ENCODE peak calls at places on chromosomes 12 and 14, in seven cellular contexts. K, Z, Y, E, H, M and D are unnamed samples. For H3K27me3, the result is how much of the 10 kb centered on the place peaks cover.

GRCh38 chr12:66297080-66297479 is 5.2 kb upstream of the HELB start:
- DNase-seq in Y (no peak), E (no peak), Z (no peak), H (no peak), M (no peak), K (no peak), D (no peak)

GRCh38 chr14:64556526-64556925 is 6.8 kb downstream of the PPP1R36 start:
- DNase-seq in M (no peak), E (no peak), K (no peak), Z (no peak), H (peak), Y (no peak), D (peak)

GRCh38 chr14:92728781-92729364 is 19.6 kb downstream of the LGMN start:
- DNase-seq in M (no peak), K (no peak), Y (no peak), E (no peak), H (peak), Z (no peak), D (no peak)

GRCh38 chr12:56488041-56488955 is at the start of gene GLS2:
- DNase-seq in Y (peak), K (peak), H (peak), Z (peak), M (peak), E (peak), D (peak)

GRCh38 chr14:94050231-94050880 is 24.2 kb downstream of the OTUB2 start:
- DNase-seq in K (no peak), Y (no peak), M (peak), H (no peak), Z (peak), E (peak), D (no peak)

GRCh38 chr12:76014007-76014406 is 17.6 kb downstream of the PHLDA1 start:
- DNase-seq in H (no peak), Y (no peak), K (no peak), E (no peak), Z (no peak), M (no peak), D (no peak)

GRCh38 chr12:2248901-2249381 is 196.2 kb downstream of the CACNA1C start:
- DNase-seq in M (no peak), Y (no peak), Z (no peak), E (peak), K (no peak), H (no peak), D (peak)

GRCh38 chr14:98136019-98136418 is 1136.0 kb downstream of the BCL11B start:
- DNase-seq in K (no peak), Y (no peak), E (no peak), H (no peak), Z (no peak), M (no peak), D (no peak)

GRCh38 chr12:76402259-76402658 is 54.0 kb upstream of the BBS10 start:
- DNase-seq in M (no peak), K (no peak), Z (no peak), E (no peak), H (no peak), Y (no peak), D (no peak)

GRCh38 chr14:32201816-32202467 is at the start of gene RNU6-7:
- DNase-seq in E (peak), H (peak), Z (peak), M (peak), Y (no peak), K (peak), D (no peak)

GRCh38 chr12:128938886-128939285 is 85.6 kb downstream of the GLT1D1 start:
- DNase-seq in K (no peak), H (peak), Y (no peak), E (no peak), Z (no peak), M (no peak), D (no peak)

GRCh38 chr12:62640910-62641448 is 174.4 kb downstream of the MON2 start:
- DNase-seq in E (no peak), Y (no peak), Z (no peak), H (no peak), M (no peak), K (no peak), D (no peak)

GRCh38 chr14:105878554-105878953 is 352.2 kb downstream of the TMEM121 start:
- DNase-seq in E (peak), H (no peak), Y (no peak), M (peak), Z (no peak), K (no peak), D (no peak)

GRCh38 chr12:95633049-95633545 is 81.8 kb upstream of the USP44 start:
- DNase-seq in Y (peak), H (peak), E (no peak), M (no peak), K (no peak), Z (peak), D (peak)

GRCh38 chr14:54048736-54049135 is 92.1 kb upstream of the BMP4 start:
- DNase-seq in K (no peak), Z (no peak), M (no peak), Y (no peak), H (no peak), E (no peak), D (no peak)

GRCh38 chr12:88553941-88554658 is 26.2 kb downstream of the KITLG start:
- DNase-seq in H (peak), M (no peak), Y (peak), K (no peak), Z (no peak), E (no peak), D (no peak)

GRCh38 chr14:70644016-70644415 is 2.3 kb downstream of the TTC9 start:
- DNase-seq in K (no peak), M (no peak), H (no peak), Z (no peak), Y (no peak), E (no peak), D (no peak)

GRCh38 chr14:25537846-25538455 is 488.0 kb upstream of the STXBP6 start:
- DNase-seq in H (no peak), E (no peak), Z (no peak), M (no peak), Y (no peak), K (no peak), D (peak)

GRCh38 chr12:5248230-5248629 is 183.7 kb upstream of the NTF3 start:
- DNase-seq in E (no peak), M (no peak), Z (no peak), Y (no peak), H (no peak), K (no peak), D (no peak)

GRCh38 chr14:99754141-99755067 is 38.8 kb upstream of the EML1 start:
- DNase-seq in M (peak), H (peak), K (no peak), Z (no peak), E (peak), Y (peak), D (peak)

GRCh38 chr14:97306785-97307246 is 509.6 kb downstream of the VRK1 start:
- DNase-seq in K (no peak), E (no peak), H (no peak), M (no peak), Y (no peak), Z (no peak), D (no peak)

GRCh38 chr14:51395361-51395849 is 155.4 kb downstream of the TMX1 start:
- DNase-seq in K (no peak), Z (peak), Y (no peak), M (peak), E (peak), H (peak), D (peak)

GRCh38 chr12:2458113-2458414 is 336.7 kb upstream of the FKBP4 start:
- DNase-seq in Z (no peak), H (no peak), K (no peak), M (no peak), Y (no peak), E (no peak), D (no peak)

GRCh38 chr12:115421796-115422709 is 738.1 kb upstream of the TBX3 start:
- DNase-seq in H (no peak), E (no peak), M (no peak), Z (no peak), K (no peak), Y (no peak), D (no peak)

GRCh38 chr14:20934148-20934762 is 21.0 kb upstream of the RNASE2 start:
- DNase-seq in K (no peak), M (no peak), H (no peak), Z (peak), E (peak), Y (no peak), D (peak)

GRCh38 chr12:24424376-24424775 is 474.9 kb upstream of the SOX5 start:
- DNase-seq in H (no peak), Y (no peak), M (no peak), K (no peak), E (no peak), Z (no peak), D (no peak)

GRCh38 chr12:75633789-75634188 is 122.4 kb upstream of the KRR1 start:
- DNase-seq in H (no peak), Z (no peak), K (no peak), E (no peak), Y (no peak), M (no peak), D (no peak)

GRCh38 chr12:60205500-60205899 is 609.7 kb downstream of the SLC16A7 start:
- DNase-seq in Y (no peak), H (peak), M (no peak), E (no peak), Z (no peak), K (no peak), D (peak)

GRCh38 chr12:85363382-85364190 is 83.6 kb downstream of the ALX1 start:
- DNase-seq in M (no peak), Y (no peak), Z (no peak), E (no peak), K (no peak), H (no peak), D (no peak)

GRCh38 chr14:24463017-24463805 is 20.6 kb upstream of the SDR39U1 start:
- DNase-seq in K (no peak), Z (no peak), H (no peak), Y (no peak), E (no peak), M (no peak), D (no peak)

GRCh38 chr14:99603471-99603933 is 505 bp downstream of the CCDC85C start:
- DNase-seq in H (peak), K (peak), Y (no peak), E (no peak), M (no peak), Z (peak), D (peak)

GRCh38 chr14:74574706-74575105 is 37.3 kb downstream of the LTBP2 start:
- DNase-seq in H (peak), Z (no peak), K (no peak), E (no peak), M (peak), Y (no peak), D (no peak)

GRCh38 chr12:106903241-106903950 is 52.3 kb upstream of the TMEM263 start:
- DNase-seq in Y (peak), H (peak), Z (peak), M (peak), K (peak), E (peak), D (peak)

GRCh38 chr12:107091381-107091780 is 2.0 kb downstream of the CRY1 start:
- DNase-seq in K (no peak), M (no peak), H (peak), E (no peak), Y (no peak), Z (no peak), D (peak)

GRCh38 chr14:45284802-45285201 is 31.8 kb upstream of the MIS18BP1 start:
- DNase-seq in E (no peak), Z (no peak), K (no peak), M (no peak), H (no peak), Y (no peak), D (no peak)

GRCh38 chr14:63991833-63992232 is 139.0 kb downstream of the SYNE2 start:
- DNase-seq in H (no peak), Z (no peak), M (no peak), E (no peak), K (no peak), Y (no peak), D (no peak)

GRCh38 chr12:127294651-127295205 is 972.2 kb upstream of the TMEM132C start:
- DNase-seq in K (no peak), H (no peak), E (no peak), Y (no peak), M (no peak), Z (no peak), D (no peak)

GRCh38 chr12:53950789-53951576 is 3.7 kb upstream of the HOXC12 start:
- DNase-seq in K (no peak), H (no peak), M (no peak), Y (no peak), E (no peak), Z (no peak), D (no peak)

GRCh38 chr12:53952871-53953734 is 1.6 kb upstream of the HOXC12 start:
- DNase-seq in K (no peak), Y (no peak), H (no peak), E (no peak), M (no peak), Z (no peak), D (no peak)

GRCh38 chr12:53950441-53950781 is 4.3 kb upstream of the HOXC12 start:
- DNase-seq in K (no peak), Y (no peak), M (no peak), H (no peak), Z (no peak), E (no peak), D (no peak)

GRCh38 chr12:53952335-53952694 is 2.4 kb upstream of the HOXC12 start:
- DNase-seq in M (no peak), Y (no peak), Z (no peak), H (no peak), K (no peak), E (no peak), D (peak)

GRCh38 chr12:53951577-53952334 is 2.9 kb upstream of the HOXC12 start:
- DNase-seq in Y (no peak), H (no peak), Z (no peak), E (no peak), M (no peak), K (no peak), D (no peak)
- H3K27me3 ChIP-seq in Y (under half), H (under half), Z (under half), E (half or more), M (half or more), K (half or more), D (under half)

GRCh38 chr12:3655331-3655900 is 97.5 kb downstream of the CRACR2A start:
- DNase-seq in E (no peak), M (no peak), Y (no peak), K (no peak), H (peak), Z (no peak), D (no peak)

GRCh38 chr12:3646561-3647241 is 106.2 kb downstream of the CRACR2A start:
- DNase-seq in E (no peak), M (no peak), Z (no peak), Y (no peak), H (peak), K (no peak), D (no peak)

GRCh38 chr12:3656946-3657622 is 95.8 kb downstream of the CRACR2A start:
- DNase-seq in M (no peak), K (no peak), H (no peak), Y (no peak), E (no peak), Z (no peak), D (no peak)

GRCh38 chr12:3647504-3647903 is 105.4 kb downstream of the CRACR2A start:
- DNase-seq in H (no peak), Z (no peak), Y (no peak), M (no peak), K (no peak), E (no peak), D (no peak)

GRCh38 chr12:3651585-3652424 is 101.1 kb downstream of the CRACR2A start:
- DNase-seq in M (no peak), Z (no peak), Y (no peak), K (no peak), E (no peak), H (no peak), D (no peak)
- H3K27ac ChIP-seq in M (no peak), Z (no peak), Y (no peak), K (no peak), E (no peak), H (no peak), D (no peak)

GRCh38 chr12:10236720-10237119 is 24.0 kb downstream of the GABARAPL1 start:
- DNase-seq in M (no peak), H (no peak), K (no peak), Z (no peak), Y (no peak), E (no peak), D (no peak)
- H3K4me3 ChIP-seq in M (no peak), H (no peak), K (no peak), Z (no peak), Y (no peak), E (no peak), D (no peak)

DNA sequence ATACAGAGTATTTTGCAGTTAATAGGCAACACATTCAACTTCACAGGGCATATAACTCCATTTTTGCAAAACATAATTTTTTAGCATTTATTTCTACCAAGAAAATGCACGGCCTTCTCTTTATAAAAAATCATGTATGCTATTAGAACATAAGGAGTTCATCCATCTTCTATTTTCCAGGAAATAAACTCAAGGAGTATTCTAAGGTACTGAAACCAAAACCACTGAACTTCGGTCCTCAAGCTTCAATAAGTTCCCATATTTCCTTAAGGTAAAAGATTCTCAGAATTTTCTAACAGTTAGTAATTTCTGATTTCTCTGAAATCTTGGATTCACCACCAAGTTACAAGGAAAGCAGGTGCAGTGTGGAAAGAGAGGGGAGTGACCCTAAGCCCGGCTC is 113.3 kb upstream of the DIO2 start:
- DNase-seq in M (no peak), Z (no peak), E (no peak), Y (no peak), H (no peak), K (no peak), D (no peak)
- H3K27me3 ChIP-seq in M (under half), Z (under half), E (under half), Y (under half), H (under half), K (under half), D (under half)

DNA sequence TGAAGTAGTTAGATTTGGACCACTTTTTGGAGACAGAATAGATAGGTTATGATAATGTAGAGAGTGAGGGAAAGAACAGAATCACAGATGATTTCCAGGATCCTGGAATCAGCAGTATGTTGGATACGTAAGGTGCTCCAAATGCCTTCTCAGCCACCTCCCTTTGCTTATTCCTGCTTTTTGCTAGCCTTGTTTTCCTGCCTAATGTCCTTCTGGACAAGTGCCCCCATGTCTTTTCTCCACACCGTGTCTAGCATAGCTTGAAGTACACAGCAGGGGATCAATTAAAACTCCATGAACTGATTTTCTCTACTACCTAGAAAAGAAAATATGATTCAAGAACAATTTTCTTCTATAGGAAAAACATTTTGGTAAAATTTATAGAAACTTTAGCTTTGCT is 144.0 kb downstream of the SYT1 start:
- DNase-seq in Z (no peak), M (no peak), Y (no peak), K (no peak), E (no peak), H (no peak), D (no peak)
- H3K27ac ChIP-seq in Z (no peak), M (no peak), Y (no peak), K (no peak), E (no peak), H (no peak), D (no peak)

GRCh38 chr12:6853626-6854025 is 1.7 kb downstream of the USP5 start:
- DNase-seq in Y (no peak), Z (no peak), E (no peak), K (no peak), H (no peak), M (no peak), D (no peak)
- H3K4me3 ChIP-seq in Y (peak), Z (peak), E (no peak), K (peak), H (peak), M (peak), D (no peak)

GRCh38 chr12:52354197-52354596 is 13.1 kb downstream of the KRT85 start:
- DNase-seq in E (no peak), Y (no peak), K (no peak), M (no peak), H (no peak), Z (no peak), D (no peak)

GRCh38 chr12:52351196-52352059 is 15.9 kb downstream of the KRT85 start:
- DNase-seq in H (no peak), K (peak), Z (no peak), E (peak), Y (no peak), M (no peak), D (no peak)

GRCh38 chr12:52352951-52353350 is 14.3 kb downstream of the KRT85 start:
- DNase-seq in Z (no peak), M (no peak), Y (no peak), E (no peak), K (no peak), H (no peak), D (no peak)

GRCh38 chr12:52355181-52355580 is 12.1 kb downstream of the KRT85 start:
- DNase-seq in Y (no peak), H (no peak), E (no peak), M (no peak), K (no peak), Z (no peak), D (no peak)

GRCh38 chr12:52353766-52354165 is 13.5 kb downstream of the KRT85 start:
- DNase-seq in H (no peak), M (no peak), Z (no peak), Y (no peak), K (no peak), E (no peak), D (no peak)
- H3K27me3 ChIP-seq in H (under half), M (under half), Z (under half), Y (under half), K (under half), E (half or more), D (under half)

DNA sequence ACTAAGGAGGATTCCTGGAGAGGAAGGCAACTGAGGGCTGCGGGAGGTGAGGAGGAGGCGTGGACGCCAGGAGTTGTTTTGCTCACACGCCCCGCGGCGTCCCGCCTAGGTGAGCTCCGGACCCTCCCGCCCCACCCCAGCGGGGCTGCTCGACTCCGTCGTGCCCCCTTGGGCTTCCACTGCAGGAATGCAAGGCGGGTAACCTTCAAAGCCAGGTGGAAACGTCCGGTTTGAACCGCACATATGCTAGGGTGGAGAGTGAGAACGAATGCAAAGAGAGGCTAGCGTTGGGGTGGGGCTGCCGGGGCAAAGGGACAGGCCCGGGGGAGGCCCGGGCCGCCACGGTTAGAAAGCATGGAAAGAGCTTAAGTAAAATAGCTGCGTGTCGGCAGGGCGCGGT is 5.4 kb upstream of the DPPA3 start:
- DNase-seq in Z (no peak), K (no peak), M (no peak), E (no peak), Y (no peak), H (no peak), D (no peak)
- H3K27ac ChIP-seq in Z (no peak), K (no peak), M (no peak), E (no peak), Y (no peak), H (no peak), D (no peak)

GRCh38 chr12:110658242-110658641 is 30.7 kb downstream of the HVCN1 start:
- DNase-seq in K (no peak), Y (no peak), M (no peak), E (no peak), H (no peak), Z (no peak), D (no peak)
- H3K4me3 ChIP-seq in K (no peak), Y (no peak), M (no peak), E (no peak), H (no peak), Z (no peak), D (no peak)

GRCh38 chr12:111170559-111170958 is 198.3 kb downstream of the PHETA1 start:
- DNase-seq in E (no peak), Z (no peak), H (no peak), M (no peak), K (no peak), Y (no peak), D (no peak)
- H3K27me3 ChIP-seq in E (under half), Z (under half), H (under half), M (under half), K (under half), Y (under half), D (under half)